ENCODE peak calls at places on chromosomes 1 and 21, in five cellular contexts. F is fibroblast of pulmonary artery; H is posterior cingulate gyrus; B is NCI-H2081; E is stimulated activated naive B cell treated with anti-CD40 and anti-IgM and Interleukin-4, amounts not matched to agents 10 μg/mL and 1 μg/mL and 100 μg/mL, for 72 hours. O is an unnamed sample.
A peak's percentile ranks its signal among the peaks of the same experiment; 100 is the strongest.

GRCh38 chr1:114113801-114114750 is 39.6 kb downstream of the SYT6 start:
- DNase-seq in B (no peak), F (no peak), E (no peak), H (no peak), O (no peak)

GRCh38 chr1:231660198-231660597 is 33.6 kb downstream of the DISC1 start:
- DNase-seq in E (no peak), B (no peak), F (no peak), H (no peak), O (no peak)

GRCh38 chr1:30379684-30380624 is 343.4 kb downstream of the MATN1 start:
- DNase-seq in H (no peak), F (peak; percentile 76), E (peak; percentile 34), B (peak; percentile 70), O (peak; percentile 48)

GRCh38 chr21:32529679-32530078 is 55.6 kb downstream of the TCP10L start:
- DNase-seq in E (no peak), F (no peak), H (no peak), B (no peak), O (no peak)

GRCh38 chr1:40185951-40186864 is 25.0 kb downstream of the RLF start:
- DNase-seq in B (no peak), E (peak; percentile 47), H (no peak), F (peak; percentile 9), O (peak; percentile 12)

GRCh38 chr1:68969430-68969829 is 472.5 kb upstream of the DEPDC1 start:
- DNase-seq in H (no peak), E (no peak), F (no peak), B (no peak), O (no peak)

GRCh38 chr1:174398246-174398645 is 49.5 kb upstream of the GPR52 start:
- DNase-seq in H (no peak), B (no peak), F (peak; percentile 37), E (no peak), O (no peak)

GRCh38 chr1:94279462-94279861 is 42.1 kb upstream of the ARHGAP29 start:
- DNase-seq in B (no peak), F (no peak), H (no peak), E (no peak), O (no peak)

GRCh38 chr1:10188133-10188532 is 22.2 kb upstream of the KIF1B start:
- DNase-seq in B (no peak), E (no peak), H (no peak), F (no peak), O (no peak)

GRCh38 chr1:149848340-149848771 is 51.0 kb upstream of the BOLA1 start:
- DNase-seq in H (no peak), E (no peak), F (no peak), B (no peak), O (no peak)

GRCh38 chr1:162056043-162056442 is 13.4 kb upstream of the NOS1AP start:
- DNase-seq in H (no peak), E (peak; percentile 28), F (peak; percentile 80), B (peak; percentile 89), O (peak; percentile 9)

GRCh38 chr1:67274623-67275325 is 32.9 kb upstream of the IL12RB2 start:
- DNase-seq in E (no peak), H (no peak), F (no peak), B (no peak), O (no peak)

GRCh38 chr1:2195785-2196184 is 1.2 kb upstream of the FAAP20 start:
- DNase-seq in E (no peak), H (no peak), B (no peak), F (no peak), O (no peak)

GRCh38 chr1:156865865-156866678 is 5.4 kb downstream of the NTRK1 start:
- DNase-seq in H (no peak), E (no peak), B (no peak), F (no peak), O (no peak)

GRCh38 chr1:38140025-38140487 is 93.5 kb upstream of the POU3F1 start:
- DNase-seq in B (no peak), F (no peak), H (no peak), E (no peak), O (no peak)

GRCh38 chr1:115293006-115293405 is 45.0 kb downstream of the NGF start:
- DNase-seq in F (no peak), H (no peak), E (no peak), B (no peak), O (no peak)

GRCh38 chr1:93605812-93606512 is 75.7 kb downstream of the BCAR3 start:
- DNase-seq in B (no peak), H (no peak), E (no peak), F (peak; percentile 94), O (no peak)

O was measured in effector CD4-positive, alpha-beta T cell.